ENCODE peak calls at places on chromosomes 5 and 9, in ten cellular contexts. One of them, this sample, is unnamed.

GRCh38 chr5:133825631-133826289 is 142.7 kb downstream of the C5orf15 start:
- DNase-seq in AG04449: no peak
- DNase-seq in A673: no peak
- DNase-seq in HFFc6: no peak
- DNase-seq in MCF 10A: no peak
- DNase-seq in epithelial cell of esophagus: no peak
- DNase-seq in glutamatergic neuron: peak
- DNase-seq in PC-9: no peak
- DNase-seq in colonic mucosa: no peak
- DNase-seq in fibroblast of mammary gland: no peak
- DNase-seq in this sample: no peak

GRCh38 chr5:118653155-118653554 is 335.2 kb downstream of the DTWD2 start:
- DNase-seq in MCF 10A: no peak
- DNase-seq in fibroblast of mammary gland: no peak
- DNase-seq in HFFc6: no peak
- DNase-seq in colonic mucosa: no peak
- DNase-seq in AG04449: no peak
- DNase-seq in A673: no peak
- DNase-seq in epithelial cell of esophagus: no peak
- DNase-seq in glutamatergic neuron: no peak
- DNase-seq in PC-9: no peak
- DNase-seq in this sample: no peak

GRCh38 chr9:26768196-26768595 is 124.4 kb downstream of the CAAP1 start:
- DNase-seq in MCF 10A: no peak
- DNase-seq in PC-9: no peak
- DNase-seq in A673: peak
- DNase-seq in glutamatergic neuron: no peak
- DNase-seq in AG04449: no peak
- DNase-seq in fibroblast of mammary gland: peak
- DNase-seq in HFFc6: no peak
- DNase-seq in colonic mucosa: no peak
- DNase-seq in epithelial cell of esophagus: no peak
- DNase-seq in this sample: no peak

GRCh38 chr5:168746893-168747640 is 167.9 kb upstream of the PANK3 start:
- DNase-seq in AG04449: no peak
- DNase-seq in colonic mucosa: no peak
- DNase-seq in A673: peak
- DNase-seq in glutamatergic neuron: no peak
- DNase-seq in HFFc6: no peak
- DNase-seq in PC-9: no peak
- DNase-seq in MCF 10A: no peak
- DNase-seq in epithelial cell of esophagus: no peak
- DNase-seq in fibroblast of mammary gland: no peak
- DNase-seq in this sample: no peak

GRCh38 chr5:33800221-33800950 is 91.4 kb downstream of the ADAMTS12 start:
- DNase-seq in A673: no peak
- DNase-seq in epithelial cell of esophagus: no peak
- DNase-seq in fibroblast of mammary gland: peak
- DNase-seq in MCF 10A: no peak
- DNase-seq in colonic mucosa: no peak
- DNase-seq in AG04449: no peak
- DNase-seq in HFFc6: no peak
- DNase-seq in PC-9: no peak
- DNase-seq in glutamatergic neuron: no peak
- DNase-seq in this sample: peak

GRCh38 chr9:81851340-81851739 is 76.9 kb upstream of the SPATA31D4 start:
- DNase-seq in MCF 10A: no peak
- DNase-seq in colonic mucosa: no peak
- DNase-seq in epithelial cell of esophagus: no peak
- DNase-seq in fibroblast of mammary gland: no peak
- DNase-seq in PC-9: no peak
- DNase-seq in HFFc6: no peak
- DNase-seq in glutamatergic neuron: no peak
- DNase-seq in A673: no peak
- DNase-seq in AG04449: no peak
- DNase-seq in this sample: no peak

GRCh38 chr5:89934069-89934468 is 475.5 kb downstream of the CETN3 start:
- DNase-seq in PC-9: no peak
- DNase-seq in glutamatergic neuron: no peak
- DNase-seq in HFFc6: no peak
- DNase-seq in AG04449: no peak
- DNase-seq in MCF 10A: no peak
- DNase-seq in A673: no peak
- DNase-seq in fibroblast of mammary gland: no peak
- DNase-seq in epithelial cell of esophagus: no peak
- DNase-seq in colonic mucosa: no peak
- DNase-seq in this sample: no peak

GRCh38 chr9:131733601-131734061 is 6.2 kb downstream of the RAPGEF1 start:
- DNase-seq in epithelial cell of esophagus: peak
- DNase-seq in PC-9: peak
- DNase-seq in colonic mucosa: peak
- DNase-seq in MCF 10A: peak
- DNase-seq in HFFc6: peak
- DNase-seq in glutamatergic neuron: no peak
- DNase-seq in AG04449: peak
- DNase-seq in fibroblast of mammary gland: peak
- DNase-seq in A673: peak
- DNase-seq in this sample: peak

GRCh38 chr5:58849995-58850667 is 267.3 kb downstream of the RAB3C start:
- DNase-seq in epithelial cell of esophagus: peak
- DNase-seq in colonic mucosa: peak
- DNase-seq in PC-9: peak
- DNase-seq in MCF 10A: peak
- DNase-seq in AG04449: no peak
- DNase-seq in glutamatergic neuron: no peak
- DNase-seq in fibroblast of mammary gland: peak
- DNase-seq in A673: peak
- DNase-seq in HFFc6: peak
- DNase-seq in this sample: peak

GRCh38 chr9:15182003-15182695 is 124.9 kb downstream of the TTC39B start:
- DNase-seq in PC-9: no peak
- DNase-seq in A673: peak
- DNase-seq in glutamatergic neuron: no peak
- DNase-seq in MCF 10A: no peak
- DNase-seq in fibroblast of mammary gland: no peak
- DNase-seq in AG04449: no peak
- DNase-seq in colonic mucosa: no peak
- DNase-seq in epithelial cell of esophagus: no peak
- DNase-seq in HFFc6: no peak
- DNase-seq in this sample: no peak

GRCh38 chr5:542693-543311 is 18.6 kb upstream of the SLC9A3 start:
- DNase-seq in colonic mucosa: no peak
- DNase-seq in MCF 10A: no peak
- DNase-seq in AG04449: no peak
- DNase-seq in A673: no peak
- DNase-seq in glutamatergic neuron: peak
- DNase-seq in fibroblast of mammary gland: no peak
- DNase-seq in epithelial cell of esophagus: no peak
- DNase-seq in HFFc6: no peak
- DNase-seq in PC-9: no peak
- DNase-seq in this sample: no peak

GRCh38 chr5:168948746-168949145 is 352.2 kb downstream of the SLIT3 start:
- DNase-seq in A673: no peak
- DNase-seq in glutamatergic neuron: no peak
- DNase-seq in colonic mucosa: no peak
- DNase-seq in fibroblast of mammary gland: no peak
- DNase-seq in PC-9: peak
- DNase-seq in MCF 10A: peak
- DNase-seq in HFFc6: no peak
- DNase-seq in AG04449: no peak
- DNase-seq in epithelial cell of esophagus: peak
- DNase-seq in this sample: no peak

GRCh38 chr5:65479527-65479926 is 2.2 kb downstream of the ADAMTS6 start:
- DNase-seq in fibroblast of mammary gland: no peak
- DNase-seq in HFFc6: no peak
- DNase-seq in colonic mucosa: no peak
- DNase-seq in glutamatergic neuron: no peak
- DNase-seq in epithelial cell of esophagus: no peak
- DNase-seq in MCF 10A: no peak
- DNase-seq in AG04449: no peak
- DNase-seq in PC-9: no peak
- DNase-seq in A673: no peak
- DNase-seq in this sample: peak

GRCh38 chr5:150473673-150474358 is 24.3 kb upstream of the RPS14 start:
- DNase-seq in HFFc6: peak
- DNase-seq in colonic mucosa: no peak
- DNase-seq in epithelial cell of esophagus: peak
- DNase-seq in PC-9: peak
- DNase-seq in A673: no peak
- DNase-seq in MCF 10A: peak
- DNase-seq in fibroblast of mammary gland: no peak
- DNase-seq in glutamatergic neuron: no peak
- DNase-seq in AG04449: no peak
- DNase-seq in this sample: peak

GRCh38 chr9:131203438-131204219 is 72.7 kb downstream of the FAM78A start:
- DNase-seq in colonic mucosa: no peak
- DNase-seq in fibroblast of mammary gland: no peak
- DNase-seq in epithelial cell of esophagus: no peak
- DNase-seq in PC-9: no peak
- DNase-seq in glutamatergic neuron: peak
- DNase-seq in MCF 10A: no peak
- DNase-seq in HFFc6: no peak
- DNase-seq in A673: no peak
- DNase-seq in AG04449: no peak
- DNase-seq in this sample: no peak

DNA sequence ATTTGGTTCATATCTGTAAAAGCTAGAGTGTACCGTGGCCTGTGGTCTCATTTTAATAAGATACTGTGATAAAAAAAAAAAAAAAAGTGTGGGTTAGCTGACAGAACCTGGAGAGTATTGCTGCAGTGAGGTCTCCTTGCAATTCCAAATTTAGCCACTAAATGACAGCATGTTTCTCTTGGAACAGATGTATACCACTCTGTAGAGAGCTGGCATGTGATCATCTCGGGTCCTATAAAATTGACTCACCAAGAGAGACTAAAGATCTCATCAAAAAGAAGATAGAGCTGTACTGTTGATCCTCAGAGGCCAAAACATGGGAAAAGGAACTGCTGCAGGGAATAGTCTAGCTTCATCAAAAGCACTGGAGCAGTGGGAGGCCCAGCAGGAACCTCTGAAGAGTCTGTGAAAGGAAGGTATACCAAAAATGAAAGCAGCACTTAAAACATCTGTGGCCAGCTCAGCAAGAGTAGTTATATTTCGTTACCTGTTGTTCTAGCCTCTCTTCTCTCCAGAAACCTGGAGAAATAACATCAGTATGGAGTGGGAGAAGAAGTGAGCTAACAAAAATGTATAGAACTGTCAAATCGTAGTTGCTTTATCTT is 826.8 kb downstream of the EFNA5 start:
- DNase-seq in HFFc6: no peak
- DNase-seq in MCF 10A: peak
- DNase-seq in colonic mucosa: no peak
- DNase-seq in A673: peak
- DNase-seq in glutamatergic neuron: no peak
- DNase-seq in epithelial cell of esophagus: peak
- DNase-seq in fibroblast of mammary gland: peak
- DNase-seq in PC-9: no peak
- DNase-seq in AG04449: no peak
- DNase-seq in this sample: peak
- TF ChIP-seq CTCF in HFFc6: no peak
- TF ChIP-seq CTCF in MCF 10A: peak
- TF ChIP-seq CTCF in colonic mucosa: no peak
- TF ChIP-seq CTCF in A673: peak
- TF ChIP-seq CTCF in glutamatergic neuron: peak
- TF ChIP-seq CTCF in epithelial cell of esophagus: peak
- TF ChIP-seq CTCF in fibroblast of mammary gland: no peak
- TF ChIP-seq CTCF in PC-9: peak
- TF ChIP-seq CTCF in AG04449: no peak
- TF ChIP-seq CTCF in this sample: peak

GRCh38 chr9:110452227-110452801 is 114.7 kb upstream of the TXNDC8 start:
- DNase-seq in PC-9: no peak
- DNase-seq in A673: peak
- DNase-seq in HFFc6: no peak
- DNase-seq in epithelial cell of esophagus: peak
- DNase-seq in AG04449: no peak
- DNase-seq in colonic mucosa: no peak
- DNase-seq in MCF 10A: peak
- DNase-seq in fibroblast of mammary gland: peak
- DNase-seq in glutamatergic neuron: no peak
- DNase-seq in this sample: peak
- TF ChIP-seq CTCF in PC-9: peak
- TF ChIP-seq CTCF in A673: peak
- TF ChIP-seq CTCF in HFFc6: peak
- TF ChIP-seq CTCF in epithelial cell of esophagus: peak
- TF ChIP-seq CTCF in AG04449: no peak
- TF ChIP-seq CTCF in colonic mucosa: peak
- TF ChIP-seq CTCF in MCF 10A: peak
- TF ChIP-seq CTCF in fibroblast of mammary gland: peak
- TF ChIP-seq CTCF in glutamatergic neuron: peak
- TF ChIP-seq CTCF in this sample: peak

GRCh38 chr9:86142973-86143372 is 43.6 kb upstream of the GOLM1 start:
- DNase-seq in glutamatergic neuron: no peak
- DNase-seq in fibroblast of mammary gland: no peak
- DNase-seq in colonic mucosa: no peak
- DNase-seq in AG04449: no peak
- DNase-seq in MCF 10A: no peak
- DNase-seq in PC-9: no peak
- DNase-seq in epithelial cell of esophagus: no peak
- DNase-seq in HFFc6: no peak
- DNase-seq in A673: no peak
- DNase-seq in this sample: no peak
- TF ChIP-seq CTCF in glutamatergic neuron: no peak
- TF ChIP-seq CTCF in fibroblast of mammary gland: no peak
- TF ChIP-seq CTCF in colonic mucosa: no peak
- TF ChIP-seq CTCF in AG04449: no peak
- TF ChIP-seq CTCF in MCF 10A: no peak
- TF ChIP-seq CTCF in PC-9: no peak
- TF ChIP-seq CTCF in epithelial cell of esophagus: no peak
- TF ChIP-seq CTCF in HFFc6: no peak
- TF ChIP-seq CTCF in A673: no peak
- TF ChIP-seq CTCF in this sample: no peak

GRCh38 chr5:11596657-11597071 is 307.6 kb downstream of the CTNND2 start:
- DNase-seq in MCF 10A: no peak
- DNase-seq in colonic mucosa: no peak
- DNase-seq in A673: no peak
- DNase-seq in epithelial cell of esophagus: no peak
- DNase-seq in glutamatergic neuron: no peak
- DNase-seq in HFFc6: no peak
- DNase-seq in PC-9: no peak
- DNase-seq in fibroblast of mammary gland: no peak
- DNase-seq in AG04449: no peak
- DNase-seq in this sample: no peak

GRCh38 chr5:11607944-11608343 is 296.3 kb downstream of the CTNND2 start:
- DNase-seq in A673: no peak
- DNase-seq in PC-9: no peak
- DNase-seq in AG04449: no peak
- DNase-seq in glutamatergic neuron: no peak
- DNase-seq in MCF 10A: no peak
- DNase-seq in HFFc6: no peak
- DNase-seq in fibroblast of mammary gland: no peak
- DNase-seq in colonic mucosa: no peak
- DNase-seq in epithelial cell of esophagus: no peak
- DNase-seq in this sample: no peak

GRCh38 chr5:11599499-11599898 is 304.7 kb downstream of the CTNND2 start:
- DNase-seq in colonic mucosa: no peak
- DNase-seq in HFFc6: no peak
- DNase-seq in A673: no peak
- DNase-seq in PC-9: no peak
- DNase-seq in AG04449: no peak
- DNase-seq in glutamatergic neuron: no peak
- DNase-seq in fibroblast of mammary gland: no peak
- DNase-seq in MCF 10A: no peak
- DNase-seq in epithelial cell of esophagus: no peak
- DNase-seq in this sample: no peak

GRCh38 chr5:11602298-11602697 is 301.9 kb downstream of the CTNND2 start:
- DNase-seq in A673: no peak
- DNase-seq in MCF 10A: peak
- DNase-seq in epithelial cell of esophagus: no peak
- DNase-seq in PC-9: no peak
- DNase-seq in fibroblast of mammary gland: no peak
- DNase-seq in AG04449: no peak
- DNase-seq in HFFc6: no peak
- DNase-seq in glutamatergic neuron: no peak
- DNase-seq in colonic mucosa: no peak
- DNase-seq in this sample: no peak
- TF ChIP-seq CTCF in A673: no peak
- TF ChIP-seq CTCF in MCF 10A: no peak
- TF ChIP-seq CTCF in epithelial cell of esophagus: no peak
- TF ChIP-seq CTCF in PC-9: no peak
- TF ChIP-seq CTCF in fibroblast of mammary gland: no peak
- TF ChIP-seq CTCF in AG04449: no peak
- TF ChIP-seq CTCF in HFFc6: no peak
- TF ChIP-seq CTCF in glutamatergic neuron: peak
- TF ChIP-seq CTCF in colonic mucosa: no peak
- TF ChIP-seq CTCF in this sample: no peak

This sample was measured in fibroblast of pulmonary artery.